ENCODE peak calls at places on chromosomes 11 and 22, in four cellular contexts. L is dorsolateral prefrontal cortex, R is psoas muscle, I is thoracic aorta. F is an unnamed sample.
A peak's percentile ranks its signal among the peaks of the same experiment; 100 is the strongest.

GRCh38 chr11:128196235-128196634 is 391.1 kb downstream of the ETS1 start:
- DNase-seq in I (no peak), L (no peak), R (no peak), F (no peak)

GRCh38 chr11:72395993-72396392 is 38.3 kb downstream of the CLPB start:
- DNase-seq in L (peak; percentile 51), I (no peak), R (no peak), F (no peak)

GRCh38 chr22:37932821-37933578 is 20.4 kb downstream of the C22orf23 start:
- DNase-seq in I (no peak), R (no peak), L (peak; percentile 27), F (no peak)

GRCh38 chr11:127610787-127611186 is 610.2 kb upstream of the KIRREL3 start:
- DNase-seq in L (no peak), R (no peak), I (no peak), F (peak; percentile 72)

GRCh38 chr22:49770454-49771265 is 57.0 kb downstream of the BRD1 start:
- DNase-seq in I (no peak), R (peak; percentile 49), L (no peak), F (no peak)

GRCh38 chr22:28920757-28921584 is 37.6 kb downstream of the ZNRF3 start:
- DNase-seq in L (no peak), R (no peak), I (no peak), F (no peak)

GRCh38 chr11:106497321-106497720 is 419.9 kb downstream of the AASDHPPT start:
- DNase-seq in I (no peak), R (no peak), L (no peak), F (no peak)

GRCh38 chr11:84588131-84588829 is 1038.9 kb downstream of the DLG2 start:
- DNase-seq in L (no peak), I (no peak), R (no peak), F (no peak)

GRCh38 chr11:74650498-74650897 is 58.1 kb downstream of the POLD3 start:
- DNase-seq in I (no peak), R (peak; percentile 26), L (no peak), F (no peak)

GRCh38 chr11:121466063-121466794 is 13.5 kb upstream of the SORL1-AS1 start:
- DNase-seq in R (peak; percentile 89), L (peak; percentile 71), I (peak; percentile 95), F (peak; percentile 96)

GRCh38 chr11:125062931-125063428 is at the start of gene SLC37A2:
- DNase-seq in I (peak; percentile 34), R (peak; percentile 84), L (peak; percentile 16), F (peak; percentile 92)
- TF ChIP-seq CTCF in I (peak; percentile 40), R (peak; percentile 20), L (peak; percentile 40), F (no peak)

DNA sequence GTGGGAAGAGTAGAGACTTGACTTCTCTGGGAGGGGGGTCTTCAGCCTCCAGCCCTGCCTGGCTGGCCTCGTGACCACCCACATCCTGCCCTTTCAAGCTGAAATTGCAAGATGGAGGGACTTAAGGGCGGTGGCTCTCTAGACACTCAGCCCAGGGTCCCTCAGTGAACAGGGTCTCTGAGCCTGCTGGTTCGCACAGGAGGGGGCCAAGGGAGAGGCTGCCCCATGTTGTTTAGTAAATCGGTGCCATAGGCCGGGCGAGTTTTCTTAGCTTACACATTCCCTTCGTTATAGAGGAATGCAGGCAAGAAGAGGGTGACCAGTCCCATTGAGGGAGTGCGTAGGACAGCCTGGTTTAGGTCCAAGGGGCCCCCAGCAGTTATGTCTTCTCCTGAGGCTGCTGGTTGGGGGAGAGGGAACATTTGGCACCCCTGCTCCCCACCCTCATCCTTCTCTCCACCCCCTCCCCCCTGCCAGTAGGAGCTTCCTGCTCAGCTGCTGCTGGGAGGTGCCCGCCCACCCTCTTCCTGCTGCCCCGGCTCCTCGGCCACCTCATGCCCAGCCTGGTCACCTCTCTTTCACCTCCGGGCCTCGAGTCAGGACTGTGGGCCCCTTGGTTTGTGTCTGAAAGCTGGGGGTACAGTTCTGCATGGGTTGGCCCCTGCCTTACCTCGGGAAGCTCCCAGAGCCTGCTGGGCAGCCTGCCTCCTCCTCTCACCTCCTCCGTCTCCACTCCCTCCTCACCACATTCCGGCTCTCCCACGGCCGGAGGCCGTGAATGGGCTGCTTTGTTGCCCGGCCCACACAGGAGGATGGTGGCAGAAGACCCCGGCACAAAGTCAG is 3.9 kb downstream of the FRMD8 start:
- DNase-seq in I (no peak), L (peak; percentile 19), R (no peak), F (no peak)
- H3K4me3 ChIP-seq in I (peak overlapping the region; percentile 51), L (peak overlapping the region; percentile 19), R (peak overlapping the region; percentile 76), F (peak overlapping the region; percentile 15)

GRCh38 chr11:70608568-70609314 is 210.4 kb downstream of the CTTN start:
- DNase-seq in L (no peak), R (peak; percentile 59), I (no peak), F (no peak)

GRCh38 chr11:70612459-70613141 is 214.3 kb downstream of the CTTN start:
- DNase-seq in I (no peak), L (no peak), R (no peak), F (no peak)

GRCh38 chr11:70610561-70610960 is 212.2 kb downstream of the CTTN start:
- DNase-seq in I (no peak), R (peak; percentile 51), L (no peak), F (no peak)

GRCh38 chr11:70611890-70612289 is 213.6 kb downstream of the CTTN start:
- DNase-seq in L (no peak), R (no peak), I (no peak), F (no peak)

GRCh38 chr11:70611166-70611565 is 212.8 kb downstream of the CTTN start:
- DNase-seq in I (no peak), L (no peak), R (peak; percentile 27), F (no peak)
- TF ChIP-seq CTCF in I (no peak), L (no peak), R (no peak), F (no peak)

GRCh38 chr11:92227233-92227593 is 2.6 kb downstream of the FAT3 start:
- DNase-seq in L (no peak), I (no peak), R (no peak), F (no peak)
- H3K4me3 ChIP-seq in L (peak overlapping the region; percentile 57), I (peak overlapping the region; percentile 85), R (peak overlapping the region; percentile 62), F (peak overlapping the region; percentile 70)

GRCh38 chr11:33191456-33191855 is 30.2 kb upstream of the CSTF3 start:
- DNase-seq in R (no peak), I (no peak), L (no peak), F (no peak)
- TF ChIP-seq CTCF in R (no peak), I (no peak), L (no peak), F (no peak)

GRCh38 chr11:67439321-67440228 is 2.1 kb upstream of the PTPRCAP start:
- DNase-seq in L (no peak), I (no peak), R (peak; percentile 68), F (no peak)
- H3K4me3 ChIP-seq in L (no peak overlapping the region), I (no peak overlapping the region), R (no peak overlapping the region), F (no peak overlapping the region)

DNA sequence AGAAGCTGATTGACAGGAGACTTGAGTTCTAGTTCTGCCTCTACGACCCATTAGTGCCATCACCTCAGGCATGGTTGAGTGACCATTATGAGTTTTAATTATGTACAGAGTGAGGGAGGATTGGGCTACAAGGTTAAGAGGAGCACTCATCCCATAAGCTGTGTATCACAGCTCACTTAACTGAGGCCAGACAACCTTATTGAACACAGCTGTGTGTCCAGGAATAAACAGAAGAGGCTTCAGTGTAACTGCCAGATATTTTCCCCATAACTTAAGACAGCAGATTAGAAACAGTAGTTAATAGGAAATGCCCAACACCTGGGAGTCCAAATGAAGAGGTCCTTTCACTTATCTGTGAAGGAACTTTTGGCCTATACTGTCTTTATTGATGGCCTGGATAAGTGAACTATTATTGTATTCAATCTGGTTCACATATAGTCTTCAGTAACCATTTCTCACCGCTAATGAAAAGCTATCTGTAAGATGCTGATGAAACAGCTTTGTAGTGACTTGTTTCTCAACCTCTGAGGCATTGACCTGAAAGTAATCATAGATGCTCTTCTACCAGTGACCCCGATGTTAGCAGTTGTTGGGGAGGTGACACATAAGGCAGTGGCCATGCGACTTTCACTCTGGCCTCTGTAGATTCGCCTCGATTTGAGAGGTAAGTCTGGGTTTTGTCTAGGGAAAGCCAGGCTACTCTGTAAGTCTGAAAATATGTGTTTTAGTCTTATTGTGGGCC is 41.7 kb downstream of the YAP1 start:
- DNase-seq in L (no peak), R (no peak), I (no peak), F (no peak)
- TF ChIP-seq CTCF in L (no peak), R (no peak), I (no peak), F (no peak)

GRCh38 chr11:2300936-2301630 is 635 bp downstream of the C11orf21 start:
- DNase-seq in I (no peak), L (no peak), R (peak; percentile 44), F (peak; percentile 90)

GRCh38 chr11:2303627-2304155 is 1.9 kb downstream of the TSPAN32 start:
- DNase-seq in R (peak; percentile 48), I (no peak), L (no peak), F (no peak)

GRCh38 chr11:2302844-2303626 is 1.2 kb downstream of the TSPAN32 start:
- DNase-seq in R (peak; percentile 54), L (no peak), I (no peak), F (no peak)

GRCh38 chr11:2301631-2302272 is at the start of the genes C11orf21 and TSPAN32:
- DNase-seq in R (peak; percentile 66), I (no peak), L (no peak), F (peak; percentile 92)

GRCh38 chr11:2302280-2302843 is 549 bp downstream of the TSPAN32 start:
- DNase-seq in I (no peak), R (peak; percentile 52), L (no peak), F (peak; percentile 91)
- H3K4me3 ChIP-seq in I (peak overlapping the region; percentile 48), R (no peak overlapping the region), L (no peak overlapping the region), F (no peak overlapping the region)

GRCh38 chr11:8296203-8296602 is 32.5 kb upstream of the LMO1 start:
- DNase-seq in R (no peak), L (no peak), I (no peak), F (no peak)
- TF ChIP-seq CTCF in R (no peak), L (no peak), I (no peak), F (no peak)

F was measured in esophagus muscularis mucosa.